ENCODE peak calls at places on chromosomes 11 and 22, in five cellular contexts. One of them, this sample, is unnamed.

GRCh38 chr11:31819533-31820437 is 8.7 kb upstream of the PAX6 start:
- DNase-seq in Right ventricle myocardium inferior: no peak
- DNase-seq in activated CD4-positive, alpha-beta T cell treated with anti-CD3 and anti-CD28 coated beads, Interleukin-2, amount 50 U/mL, for 48 hours: no peak
- DNase-seq in Calu3: no peak
- DNase-seq in hippocampal formation: no peak
- DNase-seq in this sample: no peak

GRCh38 chr22:43337385-43337784 is 5.8 kb downstream of the SCUBE1 start:
- DNase-seq in Right ventricle myocardium inferior: no peak
- DNase-seq in activated CD4-positive, alpha-beta T cell treated with anti-CD3 and anti-CD28 coated beads, Interleukin-2, amount 50 U/mL, for 48 hours: no peak
- DNase-seq in Calu3: no peak
- DNase-seq in hippocampal formation: no peak
- DNase-seq in this sample: no peak

GRCh38 chr22:31160328-31160978 is 471 bp downstream of the RNF185 start:
- DNase-seq in Right ventricle myocardium inferior: no peak
- DNase-seq in activated CD4-positive, alpha-beta T cell treated with anti-CD3 and anti-CD28 coated beads, Interleukin-2, amount 50 U/mL, for 48 hours: no peak
- DNase-seq in Calu3: no peak
- DNase-seq in hippocampal formation: no peak
- DNase-seq in this sample: no peak

GRCh38 chr11:40202569-40202968 is 1256.9 kb downstream of the LRRC4C start:
- DNase-seq in Right ventricle myocardium inferior: no peak
- DNase-seq in activated CD4-positive, alpha-beta T cell treated with anti-CD3 and anti-CD28 coated beads, Interleukin-2, amount 50 U/mL, for 48 hours: no peak
- DNase-seq in Calu3: no peak
- DNase-seq in hippocampal formation: peak; percentile 12
- DNase-seq in this sample: no peak

GRCh38 chr11:119324124-119324665 is 7.3 kb upstream of the MCAM start:
- DNase-seq in Right ventricle myocardium inferior: peak; percentile 0
- DNase-seq in activated CD4-positive, alpha-beta T cell treated with anti-CD3 and anti-CD28 coated beads, Interleukin-2, amount 50 U/mL, for 48 hours: no peak
- DNase-seq in Calu3: no peak
- DNase-seq in hippocampal formation: no peak
- DNase-seq in this sample: no peak

GRCh38 chr11:18791175-18792065 is at the start of gene PTPN5:
- DNase-seq in Right ventricle myocardium inferior: no peak
- DNase-seq in activated CD4-positive, alpha-beta T cell treated with anti-CD3 and anti-CD28 coated beads, Interleukin-2, amount 50 U/mL, for 48 hours: no peak
- DNase-seq in Calu3: no peak
- DNase-seq in hippocampal formation: no peak
- DNase-seq in this sample: no peak

GRCh38 chr11:61480936-61481335 is 27.6 kb upstream of the LRRC10B start:
- DNase-seq in Right ventricle myocardium inferior: no peak
- DNase-seq in activated CD4-positive, alpha-beta T cell treated with anti-CD3 and anti-CD28 coated beads, Interleukin-2, amount 50 U/mL, for 48 hours: no peak
- DNase-seq in Calu3: peak; percentile 67
- DNase-seq in hippocampal formation: no peak
- DNase-seq in this sample: peak; percentile 98

GRCh38 chr11:47571895-47572294 is 6.5 kb downstream of the PTPMT1 start:
- DNase-seq in Right ventricle myocardium inferior: no peak
- DNase-seq in activated CD4-positive, alpha-beta T cell treated with anti-CD3 and anti-CD28 coated beads, Interleukin-2, amount 50 U/mL, for 48 hours: no peak
- DNase-seq in Calu3: no peak
- DNase-seq in hippocampal formation: no peak
- DNase-seq in this sample: no peak

GRCh38 chr11:112004389-112004788 is 20.8 kb upstream of the DLAT start:
- DNase-seq in Right ventricle myocardium inferior: no peak
- DNase-seq in activated CD4-positive, alpha-beta T cell treated with anti-CD3 and anti-CD28 coated beads, Interleukin-2, amount 50 U/mL, for 48 hours: no peak
- DNase-seq in Calu3: no peak
- DNase-seq in hippocampal formation: no peak
- DNase-seq in this sample: peak; percentile 45

GRCh38 chr11:107731911-107732310 is 20.1 kb upstream of the SLN start:
- DNase-seq in Right ventricle myocardium inferior: no peak
- DNase-seq in activated CD4-positive, alpha-beta T cell treated with anti-CD3 and anti-CD28 coated beads, Interleukin-2, amount 50 U/mL, for 48 hours: no peak
- DNase-seq in Calu3: no peak
- DNase-seq in hippocampal formation: no peak
- DNase-seq in this sample: no peak

GRCh38 chr11:1889941-1890855 is 1.5 kb downstream of the PRR33 start:
- DNase-seq in Right ventricle myocardium inferior: peak; percentile 17
- DNase-seq in activated CD4-positive, alpha-beta T cell treated with anti-CD3 and anti-CD28 coated beads, Interleukin-2, amount 50 U/mL, for 48 hours: no peak
- DNase-seq in Calu3: no peak
- DNase-seq in hippocampal formation: no peak
- DNase-seq in this sample: no peak

GRCh38 chr11:87298155-87298554 is 260.4 kb downstream of the TMEM135 start:
- DNase-seq in Right ventricle myocardium inferior: no peak
- DNase-seq in activated CD4-positive, alpha-beta T cell treated with anti-CD3 and anti-CD28 coated beads, Interleukin-2, amount 50 U/mL, for 48 hours: no peak
- DNase-seq in Calu3: no peak
- DNase-seq in hippocampal formation: no peak
- DNase-seq in this sample: peak; percentile 22

GRCh38 chr11:123152951-123153350 is 42.1 kb downstream of the CLMP start:
- DNase-seq in Right ventricle myocardium inferior: no peak
- DNase-seq in activated CD4-positive, alpha-beta T cell treated with anti-CD3 and anti-CD28 coated beads, Interleukin-2, amount 50 U/mL, for 48 hours: no peak
- DNase-seq in Calu3: no peak
- DNase-seq in hippocampal formation: no peak
- DNase-seq in this sample: no peak

GRCh38 chr22:22906907-22907550 is 19.4 kb downstream of the IGLL5 start:
- DNase-seq in Right ventricle myocardium inferior: no peak
- DNase-seq in activated CD4-positive, alpha-beta T cell treated with anti-CD3 and anti-CD28 coated beads, Interleukin-2, amount 50 U/mL, for 48 hours: no peak
- DNase-seq in Calu3: no peak
- DNase-seq in hippocampal formation: no peak
- DNase-seq in this sample: no peak

GRCh38 chr11:108289699-108290098 is 66.8 kb downstream of the ATM start:
- DNase-seq in Right ventricle myocardium inferior: no peak
- DNase-seq in activated CD4-positive, alpha-beta T cell treated with anti-CD3 and anti-CD28 coated beads, Interleukin-2, amount 50 U/mL, for 48 hours: no peak
- DNase-seq in Calu3: no peak
- DNase-seq in hippocampal formation: no peak
- DNase-seq in this sample: no peak

GRCh38 chr11:77510095-77510494 is 36.2 kb upstream of the PAK1 start:
- DNase-seq in Right ventricle myocardium inferior: no peak
- DNase-seq in activated CD4-positive, alpha-beta T cell treated with anti-CD3 and anti-CD28 coated beads, Interleukin-2, amount 50 U/mL, for 48 hours: no peak
- DNase-seq in Calu3: no peak
- DNase-seq in hippocampal formation: no peak
- DNase-seq in this sample: no peak

GRCh38 chr11:17985517-17985916 is 27.3 kb downstream of the SERGEF start:
- DNase-seq in Right ventricle myocardium inferior: no peak
- DNase-seq in activated CD4-positive, alpha-beta T cell treated with anti-CD3 and anti-CD28 coated beads, Interleukin-2, amount 50 U/mL, for 48 hours: no peak
- DNase-seq in Calu3: peak; percentile 48
- DNase-seq in hippocampal formation: no peak
- DNase-seq in this sample: peak; percentile 36

GRCh38 chr22:35323305-35323704 is 23.6 kb downstream of the TOM1 start:
- DNase-seq in Right ventricle myocardium inferior: no peak
- DNase-seq in activated CD4-positive, alpha-beta T cell treated with anti-CD3 and anti-CD28 coated beads, Interleukin-2, amount 50 U/mL, for 48 hours: no peak
- DNase-seq in Calu3: no peak
- DNase-seq in hippocampal formation: no peak
- DNase-seq in this sample: no peak

GRCh38 chr22:46458525-46458924 is 78.9 kb downstream of the CELSR1 start:
- DNase-seq in Right ventricle myocardium inferior: no peak
- DNase-seq in activated CD4-positive, alpha-beta T cell treated with anti-CD3 and anti-CD28 coated beads, Interleukin-2, amount 50 U/mL, for 48 hours: no peak
- DNase-seq in Calu3: no peak
- DNase-seq in hippocampal formation: no peak
- DNase-seq in this sample: no peak

GRCh38 chr11:62020661-62021060 is 53.2 kb upstream of the FTH1 start:
- DNase-seq in Right ventricle myocardium inferior: no peak
- DNase-seq in activated CD4-positive, alpha-beta T cell treated with anti-CD3 and anti-CD28 coated beads, Interleukin-2, amount 50 U/mL, for 48 hours: no peak
- DNase-seq in Calu3: no peak
- DNase-seq in hippocampal formation: no peak
- DNase-seq in this sample: no peak

GRCh38 chr22:35065796-35066218 is at the start of gene ISX:
- DNase-seq in Right ventricle myocardium inferior: no peak
- DNase-seq in activated CD4-positive, alpha-beta T cell treated with anti-CD3 and anti-CD28 coated beads, Interleukin-2, amount 50 U/mL, for 48 hours: no peak
- DNase-seq in Calu3: no peak
- DNase-seq in hippocampal formation: no peak
- DNase-seq in this sample: no peak

GRCh38 chr22:49692499-49693225 is 135.0 kb downstream of the BRD1 start:
- DNase-seq in Right ventricle myocardium inferior: no peak
- DNase-seq in activated CD4-positive, alpha-beta T cell treated with anti-CD3 and anti-CD28 coated beads, Interleukin-2, amount 50 U/mL, for 48 hours: no peak
- DNase-seq in Calu3: no peak
- DNase-seq in hippocampal formation: no peak
- DNase-seq in this sample: no peak

GRCh38 chr11:69834811-69835800 is 15.9 kb upstream of the FGF3 start:
- DNase-seq in Right ventricle myocardium inferior: no peak
- DNase-seq in activated CD4-positive, alpha-beta T cell treated with anti-CD3 and anti-CD28 coated beads, Interleukin-2, amount 50 U/mL, for 48 hours: peak; percentile 32
- DNase-seq in Calu3: no peak
- DNase-seq in hippocampal formation: no peak
- DNase-seq in this sample: no peak

GRCh38 chr22:40512426-40513136 is 123.9 kb downstream of the MRTFA start:
- DNase-seq in Right ventricle myocardium inferior: no peak
- DNase-seq in activated CD4-positive, alpha-beta T cell treated with anti-CD3 and anti-CD28 coated beads, Interleukin-2, amount 50 U/mL, for 48 hours: no peak
- DNase-seq in Calu3: no peak
- DNase-seq in hippocampal formation: peak; percentile 34
- DNase-seq in this sample: no peak

GRCh38 chr22:30609260-30610185 is 2.5 kb downstream of the TCN2 start:
- DNase-seq in Right ventricle myocardium inferior: no peak
- DNase-seq in activated CD4-positive, alpha-beta T cell treated with anti-CD3 and anti-CD28 coated beads, Interleukin-2, amount 50 U/mL, for 48 hours: peak; percentile 37
- DNase-seq in Calu3: peak; percentile 52
- DNase-seq in hippocampal formation: no peak
- DNase-seq in this sample: peak; percentile 50

GRCh38 chr11:17734418-17734911 is at the start of gene KCNC1:
- DNase-seq in Right ventricle myocardium inferior: peak; percentile 37
- DNase-seq in activated CD4-positive, alpha-beta T cell treated with anti-CD3 and anti-CD28 coated beads, Interleukin-2, amount 50 U/mL, for 48 hours: no peak
- DNase-seq in Calu3: peak; percentile 37
- DNase-seq in hippocampal formation: peak; percentile 43
- DNase-seq in this sample: no peak

GRCh38 chr11:29305456-29306232 is 711.2 kb downstream of the KCNA4 start:
- DNase-seq in Right ventricle myocardium inferior: no peak
- DNase-seq in activated CD4-positive, alpha-beta T cell treated with anti-CD3 and anti-CD28 coated beads, Interleukin-2, amount 50 U/mL, for 48 hours: no peak
- DNase-seq in Calu3: no peak
- DNase-seq in hippocampal formation: no peak
- DNase-seq in this sample: no peak

GRCh38 chr11:46743693-46744339 is 24.8 kb downstream of the F2 start:
- DNase-seq in Right ventricle myocardium inferior: no peak
- DNase-seq in activated CD4-positive, alpha-beta T cell treated with anti-CD3 and anti-CD28 coated beads, Interleukin-2, amount 50 U/mL, for 48 hours: no peak
- DNase-seq in Calu3: no peak
- DNase-seq in hippocampal formation: no peak
- DNase-seq in this sample: no peak